ENCODE peak calls at places on chromosomes 2 and 18, in nine cellular contexts. U is IMR-90, W is suprapubic skin, Y is endothelial cell of umbilical vein, Z is body of pancreas, G is tibial nerve, M is adrenal gland, O is sigmoid colon, H is ovary. A is an unnamed sample.

GRCh38 chr2:11065833-11066232 is 89.4 kb upstream of the SLC66A3 start:
- DNase-seq in U (no peak), W (no peak), Y (no peak), Z (no peak), G (no peak), M (no peak), O (no peak), H (no peak), A (no peak)

GRCh38 chr2:199309973-199310372 is 147.8 kb downstream of the SATB2 start:
- DNase-seq in U (no peak), W (no peak), Y (no peak), Z (no peak), G (no peak), M (no peak), O (no peak), H (no peak), A (no peak)

GRCh38 chr2:135736546-135736945 is 5.1 kb upstream of the UBXN4 start:
- DNase-seq in U (no peak), W (no peak), Y (no peak), Z (no peak), G (no peak), M (no peak), O (no peak), H (no peak), A (no peak)

GRCh38 chr2:19785867-19786266 is 115.9 kb downstream of the TTC32 start:
- DNase-seq in U (no peak), W (no peak), Y (no peak), Z (no peak), G (no peak), M (no peak), O (no peak), H (no peak), A (no peak)

GRCh38 chr2:98921062-98921461 is 15.0 kb downstream of the CRACDL start:
- DNase-seq in U (no peak), W (no peak), Y (no peak), Z (no peak), G (no peak), M (no peak), O (no peak), H (no peak), A (no peak)

GRCh38 chr2:53768233-53768542 is 584 bp downstream of the CHAC2 start:
- DNase-seq in U (no peak), W (no peak), Y (no peak), Z (no peak), G (no peak), M (no peak), O (no peak), H (no peak), A (peak; percentile 29)

GRCh38 chr18:46418657-46419260 is 238.3 kb downstream of the LOXHD1 start:
- DNase-seq in U (no peak), W (peak; percentile 35), Y (no peak), Z (no peak), G (no peak), M (peak; percentile 43), O (no peak), H (no peak), A (peak; percentile 61)

GRCh38 chr2:72846171-72847095 is 20.6 kb upstream of the EXOC6B start:
- DNase-seq in U (no peak), W (no peak), Y (no peak), Z (no peak), G (no peak), M (no peak), O (no peak), H (no peak), A (no peak)

GRCh38 chr18:77206676-77207370 is 42.8 kb upstream of the GALR1 start:
- DNase-seq in U (peak; percentile 70), W (no peak), Y (no peak), Z (no peak), G (no peak), M (peak; percentile 45), O (peak; percentile 86), H (peak; percentile 74), A (no peak)

DNA sequence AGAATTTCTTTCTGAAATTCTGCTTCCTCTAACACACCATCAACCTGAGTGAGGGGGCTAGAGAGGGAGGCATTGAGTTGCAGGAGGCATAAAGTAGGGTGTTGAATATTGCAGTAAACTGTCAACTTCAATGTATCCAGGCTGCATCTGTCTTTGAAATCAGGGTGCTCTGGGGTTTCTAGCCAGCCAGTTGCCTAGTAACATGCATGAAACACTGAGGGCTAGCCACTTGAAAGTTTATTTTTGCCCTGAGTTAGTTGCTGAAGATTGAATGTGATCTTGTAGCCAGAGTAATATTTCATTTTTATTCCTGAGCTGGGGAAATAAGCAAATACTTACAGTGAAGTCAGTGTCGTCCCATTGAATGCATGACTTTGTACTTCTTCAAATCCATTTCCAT is 41.9 kb downstream of the LHCGR start:
- DNase-seq in U (peak; percentile 48), W (no peak), Y (no peak), Z (no peak), G (no peak), M (no peak), O (no peak), H (no peak), A (no peak)
- H3K36me3 ChIP-seq in U (no peaks in the 10 kb centered on the region), W (no peaks in the 10 kb centered on the region), Y (no peaks in the 10 kb centered on the region), Z (no peaks in the 10 kb centered on the region), G (no peaks in the 10 kb centered on the region), M (no peaks in the 10 kb centered on the region), O (no peaks in the 10 kb centered on the region), H (no peaks in the 10 kb centered on the region), A (no peaks in the 10 kb centered on the region)

GRCh38 chr2:30230855-30231725 is at the start of gene LBH:
- DNase-seq in U (peak; percentile 90), W (peak; percentile 88), Y (peak; percentile 72), Z (peak; percentile 60), G (peak; percentile 78), M (peak; percentile 77), O (peak; percentile 93), H (peak; percentile 94), A (peak; percentile 89)
- TF ChIP-seq POLR2A in U (peak; percentile 100), W (peak; percentile 77), Y (peak; percentile 86), Z (peak; percentile 90), G (peak; percentile 94), M (peak; percentile 84), O (peak; percentile 92), H (peak; percentile 98), A (peak; percentile 99)

GRCh38 chr18:74353169-74353775 is 37.6 kb downstream of the C18orf63 start:
- DNase-seq in U (peak; percentile 74), W (no peak), Y (peak; percentile 53), Z (peak; percentile 66), G (peak; percentile 31), M (peak; percentile 65), O (peak; percentile 78), H (no peak), A (peak; percentile 60)
- H3K36me3 ChIP-seq in U (no peaks in the 10 kb centered on the region), W (no peaks in the 10 kb centered on the region), Y (no peaks in the 10 kb centered on the region), Z (no peaks in the 10 kb centered on the region), G (no peaks in the 10 kb centered on the region), M (no peaks in the 10 kb centered on the region), O (no peaks in the 10 kb centered on the region), H (no peaks in the 10 kb centered on the region), A (no peaks in the 10 kb centered on the region)

GRCh38 chr2:64989126-64989981 is at the start of gene SLC1A4:
- DNase-seq in U (peak; percentile 88), W (peak; percentile 96), Y (peak; percentile 91), Z (peak; percentile 93), G (peak; percentile 92), M (peak; percentile 92), O (peak; percentile 96), H (peak; percentile 94), A (peak; percentile 86)
- TF ChIP-seq POLR2A in U (peak; percentile 73), W (no peak), Y (peak; percentile 79), Z (peak; percentile 94), G (peak; percentile 61), M (peak; percentile 87), O (peak; percentile 28), H (peak; percentile 21), A (peak; percentile 40)

DNA sequence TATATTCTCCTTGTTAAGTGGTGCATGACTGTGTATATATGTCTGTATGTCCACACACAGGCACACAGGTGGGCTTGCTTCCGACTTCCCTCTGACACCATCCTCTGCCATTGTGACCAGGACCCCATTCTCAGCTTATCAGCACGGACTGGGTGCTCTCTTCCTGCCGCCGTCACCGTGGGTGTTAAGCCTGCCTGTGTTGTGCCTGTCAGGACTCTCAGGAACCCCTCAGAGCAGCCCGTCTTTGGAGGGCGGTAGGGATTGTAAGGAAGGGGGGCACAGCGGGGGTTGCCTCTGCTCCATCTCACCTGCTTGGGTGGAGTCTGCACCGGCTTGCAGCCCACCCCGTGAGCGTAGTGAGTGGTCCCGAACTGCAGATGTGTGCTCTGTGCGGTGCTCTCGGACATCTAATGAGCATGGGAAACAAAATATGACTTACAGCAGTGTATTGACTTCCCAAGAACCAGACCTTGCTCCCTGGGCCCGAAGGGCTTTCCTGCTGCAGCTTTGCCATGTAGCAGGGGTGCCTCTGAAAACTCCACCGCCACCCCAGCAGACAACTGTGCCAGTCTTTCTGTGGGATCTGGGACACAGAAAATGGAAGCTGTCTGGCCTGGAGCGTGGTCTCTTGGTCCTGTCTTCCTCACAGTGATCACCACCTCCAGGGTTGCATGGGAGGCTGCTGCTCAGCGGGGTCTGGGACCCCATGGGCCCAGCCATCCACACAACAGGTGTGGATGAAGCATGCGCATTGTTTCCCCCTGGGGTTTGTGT is 58.9 kb downstream of the SH3RF3 start:
- DNase-seq in U (no peak), W (no peak), Y (no peak), Z (no peak), G (no peak), M (peak; percentile 14), O (peak; percentile 56), H (no peak), A (no peak)
- H3K36me3 ChIP-seq in U (no peaks in the 10 kb centered on the region), W (no peaks in the 10 kb centered on the region), Y (no peaks in the 10 kb centered on the region), Z (no peaks in the 10 kb centered on the region), G (no peaks in the 10 kb centered on the region), M (no peaks in the 10 kb centered on the region), O (no peaks in the 10 kb centered on the region), H (no peaks in the 10 kb centered on the region), A (no peaks in the 10 kb centered on the region)

A was measured in prostate gland.